ENCODE peak calls at places on chromosomes 13 and 19, in eight cellular contexts. O is lower lobe of right lung, A is SK-N-SH, X is HCT116, S is kidney epithelial cell, F is mammary epithelial cell, I is body of pancreas, Z is neural progenitor cell. H is an unnamed sample. For H3K36me3, the result is how much of the 10 kb centered on the place peaks cover.

GRCh38 chr13:75959861-75960481 is 323.8 kb downstream of the LMO7 start:
- DNase-seq in O (no peak), A (no peak), X (no peak), S (no peak), F (no peak), I (no peak), Z (no peak), H (no peak)

GRCh38 chr13:51625555-51626345 is 41.5 kb downstream of the WDFY2 start:
- DNase-seq in O (no peak), A (no peak), X (no peak), S (no peak), F (peak), I (peak), Z (no peak), H (peak)

GRCh38 chr13:33617055-33617454 is 200.9 kb upstream of the RFC3 start:
- DNase-seq in O (no peak), A (no peak), X (no peak), S (no peak), F (no peak), I (no peak), Z (no peak), H (no peak)

GRCh38 chr19:56690668-56691067 is 19.1 kb upstream of the ZNF835 start:
- DNase-seq in O (no peak), A (no peak), X (no peak), S (no peak), F (no peak), I (no peak), Z (no peak), H (no peak)

GRCh38 chr19:390386-391198 is 18.4 kb downstream of the C2CD4C start:
- DNase-seq in O (peak), A (peak), X (no peak), S (no peak), F (no peak), I (no peak), Z (no peak), H (no peak)

GRCh38 chr13:24605923-24606372 is 74.3 kb upstream of the ATP12A start:
- DNase-seq in O (no peak), A (no peak), X (peak), S (no peak), F (peak), I (peak), Z (peak), H (no peak)

GRCh38 chr13:27258637-27259377 is 7.4 kb downstream of the RPL21 start:
- DNase-seq in O (no peak), A (no peak), X (no peak), S (no peak), F (no peak), I (no peak), Z (no peak), H (no peak)

GRCh38 chr13:40490086-40490723 is 176.2 kb downstream of the FOXO1 start:
- DNase-seq in O (no peak), A (no peak), X (no peak), S (no peak), F (no peak), I (no peak), Z (no peak), H (no peak)

GRCh38 chr13:67642638-67643037 is 412.5 kb upstream of the PCDH9 start:
- DNase-seq in O (no peak), A (no peak), X (no peak), S (no peak), F (no peak), I (no peak), Z (no peak), H (no peak)

GRCh38 chr19:39543477-39543857 is 3.5 kb upstream of the EID2 start:
- DNase-seq in O (no peak), A (no peak), X (no peak), S (no peak), F (peak), I (no peak), Z (no peak), H (no peak)

GRCh38 chr13:77810430-77810829 is 108.2 kb downstream of the EDNRB start:
- DNase-seq in O (no peak), A (peak), X (peak), S (no peak), F (peak), I (no peak), Z (no peak), H (no peak)

GRCh38 chr19:44576843-44577565 is 36.4 kb upstream of the IGSF23 start:
- DNase-seq in O (peak), A (peak), X (peak), S (no peak), F (peak), I (peak), Z (peak), H (peak)

GRCh38 chr19:3725640-3726310 is 17.6 kb downstream of the TJP3 start:
- DNase-seq in O (peak), A (peak), X (peak), S (no peak), F (no peak), I (peak), Z (peak), H (peak)

GRCh38 chr19:15108145-15108844 is 1.1 kb downstream of the SYDE1 start:
- DNase-seq in O (no peak), A (peak), X (no peak), S (no peak), F (no peak), I (no peak), Z (peak), H (no peak)

GRCh38 chr19:35107541-35107939 is 8.1 kb upstream of the FXYD3 start:
- DNase-seq in O (no peak), A (no peak), X (peak), S (no peak), F (peak), I (no peak), Z (no peak), H (peak)

GRCh38 chr19:42276284-42276683 is 7.2 kb downstream of the CIC start:
- DNase-seq in O (no peak), A (no peak), X (no peak), S (no peak), F (no peak), I (no peak), Z (no peak), H (no peak)

GRCh38 chr13:51501096-51501495 is 48.3 kb upstream of the INTS6 start:
- DNase-seq in O (no peak), A (no peak), X (no peak), S (no peak), F (no peak), I (no peak), Z (no peak), H (no peak)

GRCh38 chr13:62243146-62243545 is 827.5 kb upstream of the PCDH20 start:
- DNase-seq in O (no peak), A (no peak), X (no peak), S (no peak), F (no peak), I (no peak), Z (no peak), H (no peak)

GRCh38 chr19:6753178-6754031 is 13.8 kb downstream of the SH2D3A start:
- DNase-seq in O (peak), A (peak), X (peak), S (no peak), F (no peak), I (peak), Z (peak), H (peak)

GRCh38 chr13:79477968-79478367 is 3.0 kb upstream of the NDFIP2 start:
- DNase-seq in O (no peak), A (no peak), X (no peak), S (no peak), F (peak), I (no peak), Z (peak), H (no peak)

GRCh38 chr13:103157034-103157433 is 90.8 kb upstream of the SLC10A2 start:
- DNase-seq in O (no peak), A (no peak), X (no peak), S (no peak), F (peak), I (no peak), Z (no peak), H (no peak)

GRCh38 chr19:6161271-6161850 is 25.9 kb downstream of the ACSBG2 start:
- DNase-seq in O (peak), A (peak), X (peak), S (no peak), F (peak), I (no peak), Z (peak), H (peak)

GRCh38 chr19:30559446-30559845 is 187.3 kb downstream of the ZNF536 start:
- DNase-seq in O (no peak), A (no peak), X (no peak), S (no peak), F (no peak), I (no peak), Z (no peak), H (no peak)

GRCh38 chr13:44116562-44117315 is 237.0 kb downstream of the LACC1 start:
- DNase-seq in O (no peak), A (no peak), X (no peak), S (no peak), F (no peak), I (no peak), Z (no peak), H (no peak)

GRCh38 chr13:46679369-46680180 is 117.4 kb downstream of the ESD start:
- DNase-seq in O (no peak), A (peak), X (no peak), S (no peak), F (no peak), I (no peak), Z (peak), H (peak)

GRCh38 chr13:73608157-73608516 is 526.1 kb downstream of the KLF12 start:
- DNase-seq in O (no peak), A (no peak), X (no peak), S (no peak), F (no peak), I (no peak), Z (no peak), H (no peak)

GRCh38 chr13:80276371-80277289 is 64.3 kb downstream of the SPRY2 start:
- DNase-seq in O (no peak), A (no peak), X (no peak), S (peak), F (no peak), I (no peak), Z (peak), H (peak)

GRCh38 chr19:18435848-18436631 is 1.9 kb downstream of the ISYNA1 start:
- DNase-seq in O (no peak), A (no peak), X (no peak), S (no peak), F (no peak), I (no peak), Z (no peak), H (no peak)

GRCh38 chr13:93231867-93232266 is 5.3 kb downstream of the GPC6 start:
- DNase-seq in O (no peak), A (no peak), X (no peak), S (no peak), F (no peak), I (no peak), Z (no peak), H (no peak)

GRCh38 chr13:99995503-99996176 is 14.1 kb downstream of the ZIC2 start:
- DNase-seq in O (no peak), A (no peak), X (no peak), S (no peak), F (peak), I (no peak), Z (peak), H (peak)

GRCh38 chr19:288911-289310 is 2.3 kb downstream of the PLPP2 start:
- DNase-seq in O (peak), A (no peak), X (no peak), S (no peak), F (no peak), I (no peak), Z (no peak), H (no peak)

GRCh38 chr19:4326837-4327251 is 11.8 kb downstream of the STAP2 start:
- DNase-seq in O (no peak), A (peak), X (no peak), S (no peak), F (no peak), I (no peak), Z (peak), H (no peak)

GRCh38 chr13:43003010-43003409 is 11.0 kb upstream of the EPSTI1 start:
- DNase-seq in O (no peak), A (no peak), X (no peak), S (no peak), F (peak), I (no peak), Z (no peak), H (no peak)

GRCh38 chr13:38902551-38902950 is 88.1 kb downstream of the STOML3 start:
- DNase-seq in O (no peak), A (no peak), X (no peak), S (no peak), F (peak), I (no peak), Z (no peak), H (no peak)

GRCh38 chr13:79987323-79987722 is 353.6 kb downstream of the SPRY2 start:
- DNase-seq in O (no peak), A (no peak), X (no peak), S (no peak), F (peak), I (no peak), Z (no peak), H (no peak)

GRCh38 chr13:73520566-73521290 is 461.9 kb downstream of the KLF5 start:
- DNase-seq in O (no peak), A (no peak), X (no peak), S (no peak), F (no peak), I (no peak), Z (no peak), H (no peak)

GRCh38 chr19:10230904-10231623 is at the start of gene S1PR2:
- DNase-seq in O (peak), A (peak), X (peak), S (no peak), F (peak), I (peak), Z (peak), H (peak)

DNA sequence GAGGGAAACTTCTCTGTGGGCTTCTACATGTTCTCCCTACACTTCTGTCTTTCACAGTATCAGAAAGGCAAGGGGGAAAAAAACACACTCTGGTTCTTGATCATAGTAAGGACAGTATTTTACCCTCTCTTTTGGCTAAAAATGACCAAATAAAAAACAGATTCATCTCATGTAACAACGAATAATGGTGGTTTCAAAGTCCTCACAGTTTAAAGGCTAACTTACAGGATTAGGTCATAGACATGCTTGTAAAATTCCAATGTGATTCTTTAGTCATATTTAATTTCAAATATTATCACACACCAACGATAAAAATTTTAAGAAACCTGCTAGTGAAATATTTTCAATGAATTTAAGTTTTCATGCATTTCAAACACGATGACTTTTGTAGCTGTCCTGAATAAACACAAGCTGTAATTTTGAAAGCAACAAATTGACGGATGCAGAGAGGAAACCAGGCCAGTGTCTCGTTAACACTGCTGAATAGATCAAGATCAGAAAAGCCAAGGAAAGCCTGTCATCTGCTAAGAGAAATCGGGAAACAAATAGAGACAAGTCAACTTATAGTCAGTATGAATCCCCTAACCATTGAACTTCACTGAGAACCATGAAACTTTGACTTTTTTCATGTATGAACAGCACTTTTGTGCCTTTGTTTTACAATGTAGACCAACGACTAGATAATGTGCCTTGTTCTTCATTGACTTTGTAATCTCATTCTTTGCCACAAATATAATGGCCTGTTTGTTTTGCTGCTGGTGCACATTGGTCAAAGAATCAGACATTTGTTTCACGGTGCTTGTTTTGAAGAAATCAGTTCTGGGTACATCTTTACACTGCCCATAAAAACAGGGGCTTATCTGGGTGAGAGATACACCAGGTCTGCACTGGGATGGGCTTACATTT is 22.0 kb downstream of the MBNL2 start:
- DNase-seq in O (no peak), A (no peak), X (no peak), S (no peak), F (no peak), I (no peak), Z (no peak), H (no peak)
- H3K4me3 ChIP-seq in O (no peak), A (peak), X (no peak), S (no peak), F (peak), I (no peak), Z (no peak), H (no peak)

GRCh38 chr19:49881186-49881585 is 3.7 kb downstream of the TBC1D17 start:
- DNase-seq in O (peak), A (no peak), X (no peak), S (no peak), F (no peak), I (no peak), Z (no peak), H (no peak)
- H3K36me3 ChIP-seq in O (half or more), A (half or more), X (under half), S (under half), F (under half), I (under half), Z (under half), H (half or more)

DNA sequence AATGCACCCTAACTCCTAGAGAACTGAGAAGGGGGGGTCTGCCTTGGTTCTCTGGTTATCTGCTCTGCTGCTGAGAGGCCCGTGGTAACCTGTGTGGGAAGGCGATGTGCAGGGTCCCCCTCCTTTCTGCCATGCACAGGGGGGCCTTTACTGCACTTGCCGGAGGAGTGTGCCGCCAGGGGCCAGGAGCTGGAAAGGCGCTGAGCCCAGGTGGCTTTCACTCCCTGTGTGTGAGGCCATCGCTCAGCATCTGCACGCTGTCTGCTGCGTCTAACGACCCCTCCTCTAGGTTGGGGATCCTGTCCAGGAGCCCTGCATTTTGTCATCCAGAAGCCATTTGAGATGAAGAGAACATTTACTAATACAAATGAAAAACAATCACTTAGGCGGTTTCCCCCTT is 37.0 kb upstream of the TEX29 start:
- DNase-seq in O (no peak), A (no peak), X (no peak), S (no peak), F (no peak), I (no peak), Z (no peak), H (no peak)
- H3K4me3 ChIP-seq in O (no peak), A (no peak), X (no peak), S (no peak), F (no peak), I (no peak), Z (no peak), H (no peak)

DNA sequence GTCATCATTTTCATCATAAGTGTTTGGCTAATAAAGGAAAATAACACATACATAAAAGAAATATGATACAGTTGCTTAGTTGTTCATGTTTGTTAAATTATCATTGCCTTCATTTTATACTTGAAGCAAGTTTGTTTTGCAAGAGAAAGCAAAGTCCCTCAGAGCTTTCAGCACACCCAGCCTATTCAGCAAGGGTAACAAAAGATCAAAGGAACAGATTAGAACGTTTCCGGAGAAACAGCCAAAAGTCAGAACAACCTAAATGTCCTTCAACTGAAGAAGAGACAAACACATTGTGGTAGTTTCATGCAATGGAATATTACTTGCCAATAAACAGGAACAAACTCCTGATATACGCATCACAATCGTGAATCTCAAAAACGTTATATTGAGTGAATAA is 380.7 kb downstream of the MZT1 start:
- DNase-seq in O (no peak), A (no peak), X (no peak), S (no peak), F (no peak), I (no peak), Z (peak), H (no peak)
- H3K36me3 ChIP-seq in O (under half), A (under half), X (under half), S (under half), F (under half), I (under half), Z (under half), H (under half)